ENCODE peak calls at places on chromosomes 6 and 20, in eight cellular contexts. J is psoas muscle; P is tibial nerve; M is ascending aorta; C is vagina; V is PC-3; E is CD8-positive, alpha-beta T cell; K is uterus. S is an unnamed sample. For H3K27me3, the result is how much of the 10 kb centered on the place peaks cover.

GRCh38 chr20:61370841-61371303 is 118.8 kb downstream of the CDH4 start:
- DNase-seq in K (no peak), V (no peak), M (no peak), E (no peak), P (no peak), C (no peak), J (no peak), S (no peak)

GRCh38 chr20:38393259-38393658 is 41.9 kb downstream of the SNHG17 start:
- DNase-seq in C (no peak), J (no peak), E (no peak), M (no peak), P (no peak), V (no peak), K (no peak), S (no peak)

GRCh38 chr20:58550661-58551060 is 35.5 kb upstream of the APCDD1L start:
- DNase-seq in K (no peak), P (no peak), V (no peak), C (peak), J (no peak), E (no peak), M (no peak), S (no peak)

GRCh38 chr6:36739947-36740817 is 42.6 kb downstream of the RAB44 start:
- DNase-seq in M (no peak), C (no peak), J (no peak), K (no peak), V (peak), E (no peak), P (no peak), S (no peak)

GRCh38 chr6:88650029-88650619 is 313.3 kb downstream of the RNGTT start:
- DNase-seq in J (no peak), C (no peak), V (no peak), K (no peak), E (no peak), P (no peak), M (no peak), S (peak)

GRCh38 chr20:8346898-8347297 is 214.8 kb downstream of the PLCB1 start:
- DNase-seq in V (no peak), J (no peak), C (no peak), E (no peak), K (no peak), P (no peak), M (no peak), S (no peak)

GRCh38 chr6:109978174-109979032 is at the start of gene GPR6:
- DNase-seq in M (no peak), P (no peak), V (peak), C (no peak), J (peak), E (no peak), K (no peak), S (no peak)

GRCh38 chr20:47502271-47502730 is 614 bp downstream of the NCOA3 start:
- DNase-seq in C (no peak), V (no peak), J (peak), P (no peak), E (no peak), M (peak), K (peak), S (no peak)

GRCh38 chr20:32149566-32150170 is 40.2 kb downstream of the TM9SF4 start:
- DNase-seq in C (no peak), K (no peak), V (no peak), J (no peak), E (no peak), P (no peak), M (no peak), S (no peak)

GRCh38 chr20:44643596-44644383 is 7.7 kb downstream of the ADA start:
- DNase-seq in P (no peak), J (peak), M (peak), C (no peak), K (peak), E (no peak), V (peak), S (peak)

GRCh38 chr20:370151-370600 is 10.4 kb upstream of the TRIB3 start:
- DNase-seq in V (peak), J (no peak), P (no peak), C (no peak), E (no peak), M (no peak), K (no peak), S (no peak)

GRCh38 chr6:43444036-43444435 is 11.3 kb downstream of the DLK2 start:
- DNase-seq in C (no peak), K (no peak), M (no peak), P (no peak), E (no peak), V (no peak), J (no peak), S (no peak)

GRCh38 chr20:39830903-39831302 is 858.1 kb downstream of the MAFB start:
- DNase-seq in E (no peak), K (no peak), P (no peak), M (no peak), J (no peak), V (no peak), C (no peak), S (no peak)

GRCh38 chr20:36482044-36482473 is 59.3 kb upstream of the MYL9 start:
- DNase-seq in P (no peak), E (no peak), V (no peak), K (no peak), M (no peak), C (no peak), J (peak), S (no peak)

GRCh38 chr6:46688966-46689335 is 1.3 kb downstream of the TDRD6 start:
- DNase-seq in P (no peak), C (no peak), M (no peak), K (no peak), E (no peak), J (no peak), V (no peak), S (no peak)

GRCh38 chr6:90816764-90817163 is 229.9 kb upstream of the MAP3K7 start:
- DNase-seq in V (no peak), P (no peak), M (no peak), C (no peak), K (no peak), E (no peak), J (no peak), S (no peak)

GRCh38 chr6:145206247-145206907 is 528.9 kb downstream of the EPM2A start:
- DNase-seq in M (no peak), J (no peak), K (no peak), V (no peak), C (no peak), E (no peak), P (no peak), S (no peak)

DNA sequence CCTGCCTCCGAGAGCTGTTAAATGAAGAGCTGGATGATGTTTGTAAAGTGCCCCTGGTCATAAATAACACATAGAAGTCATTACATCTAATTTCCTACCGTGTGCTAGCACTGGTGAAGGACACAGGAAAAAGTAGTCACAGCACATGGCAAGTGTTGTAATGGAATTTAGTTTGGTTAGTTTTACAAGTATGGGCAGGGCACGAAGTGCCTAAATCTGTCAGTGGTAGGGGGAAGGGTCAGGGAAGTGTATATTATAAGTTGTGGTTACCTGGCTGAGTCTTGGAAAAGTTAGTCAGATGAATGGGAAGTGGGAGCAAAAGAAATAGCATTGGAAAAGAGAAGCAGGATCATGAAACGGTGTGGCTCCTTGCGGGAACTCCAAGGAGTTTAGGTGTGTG is 1.6 kb downstream of the RIPPLY2 start:
- DNase-seq in V (peak), K (no peak), C (no peak), P (no peak), J (no peak), M (no peak), E (no peak), S (no peak)
- H3K4me3 ChIP-seq in V (no peak), K (no peak), C (no peak), P (no peak), J (no peak), M (no peak), E (no peak), S (no peak)

DNA sequence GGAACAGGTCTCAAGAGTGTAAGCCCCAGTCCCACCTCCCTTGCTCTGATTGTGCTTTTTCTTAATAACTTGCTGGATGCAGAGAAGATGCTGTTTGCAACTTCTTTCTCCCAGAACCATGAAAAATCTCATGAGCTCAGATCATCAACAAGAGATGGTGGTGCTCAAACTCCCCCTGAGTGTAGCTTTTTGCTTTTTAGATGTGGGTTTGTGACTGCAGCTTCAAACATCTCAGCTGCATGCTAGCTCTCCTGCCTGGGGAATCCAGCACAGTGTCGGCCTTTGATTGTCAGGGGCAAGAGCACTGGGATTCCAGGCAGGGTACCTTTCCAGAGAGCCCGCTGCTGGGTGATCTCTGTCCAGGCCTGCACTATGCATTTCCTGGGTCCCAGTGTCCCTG is 69.9 kb upstream of the LY86 start:
- DNase-seq in K (no peak), J (no peak), M (no peak), V (no peak), C (no peak), E (no peak), P (no peak), S (no peak)
- H3K27me3 ChIP-seq in K (under half), J (under half), M (under half), V (half or more), C (under half), E (under half), P (under half), S (under half)

DNA sequence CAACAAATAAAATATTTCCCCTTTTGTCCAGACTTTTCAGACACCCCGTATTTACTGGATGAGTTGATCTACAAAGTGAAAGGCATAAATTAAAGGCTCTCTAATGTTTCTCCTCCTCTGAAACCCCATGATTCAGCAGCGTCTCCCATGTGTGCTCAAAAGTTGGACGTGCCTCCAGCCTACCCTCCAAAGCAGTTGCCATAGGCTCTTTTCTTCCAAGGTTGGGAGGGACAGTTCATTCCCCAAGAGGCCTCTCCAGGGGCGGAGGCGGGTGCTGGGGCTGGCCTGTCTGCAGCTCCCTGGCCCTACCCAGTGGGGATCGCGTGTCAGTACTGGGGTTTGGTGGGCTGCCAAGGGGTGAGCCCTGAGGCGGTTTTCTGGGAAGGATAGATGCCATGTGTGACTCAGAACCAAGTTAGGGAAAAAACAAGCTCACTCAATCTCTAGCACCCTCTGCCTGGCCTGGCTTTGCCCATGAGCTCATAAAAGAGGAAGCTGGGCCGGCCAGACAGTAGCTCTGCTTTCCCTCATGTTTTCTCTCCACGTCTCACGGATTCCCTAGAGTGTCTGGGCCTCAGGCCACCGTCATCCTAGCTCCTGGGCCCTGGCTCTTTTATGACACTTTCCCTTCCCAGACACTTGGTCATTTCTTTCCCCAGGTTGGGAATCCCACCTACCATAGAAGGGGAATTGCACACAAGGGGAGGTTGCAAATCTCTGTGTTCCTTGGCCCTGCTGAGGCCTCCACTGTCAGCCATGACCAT is 8.0 kb upstream of the IER3 start:
- DNase-seq in J (peak), P (peak), M (peak), V (peak), C (peak), E (no peak), K (peak), S (peak)
- TF ChIP-seq CTCF in J (no peak), P (peak), M (no peak), V (peak), C (no peak), E (no peak), K (no peak), S (peak)

DNA sequence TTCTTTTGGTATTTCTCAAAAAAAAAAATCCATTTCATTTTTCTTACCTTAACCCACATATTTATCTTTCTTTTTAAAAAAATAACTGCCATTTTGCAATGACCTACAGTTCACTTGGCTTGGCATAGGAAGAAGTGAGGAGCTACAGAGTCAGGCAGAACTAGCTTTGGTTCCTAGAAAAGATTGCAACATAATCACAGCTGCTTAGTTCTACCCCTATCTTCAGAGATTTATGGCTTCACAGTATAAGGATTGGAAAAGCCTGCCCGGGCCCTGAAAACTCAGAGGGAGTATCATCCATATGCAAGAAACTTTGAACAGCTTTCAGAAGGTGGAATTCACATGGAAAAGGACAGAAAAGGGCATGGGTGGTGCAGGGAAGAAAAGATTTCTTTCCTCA is 774.2 kb upstream of the CHD6 start:
- DNase-seq in P (no peak), J (no peak), M (no peak), K (no peak), E (no peak), V (no peak), C (no peak), S (no peak)
- H3K4me3 ChIP-seq in P (no peak), J (no peak), M (no peak), K (no peak), E (no peak), V (no peak), C (no peak), S (no peak)

DNA sequence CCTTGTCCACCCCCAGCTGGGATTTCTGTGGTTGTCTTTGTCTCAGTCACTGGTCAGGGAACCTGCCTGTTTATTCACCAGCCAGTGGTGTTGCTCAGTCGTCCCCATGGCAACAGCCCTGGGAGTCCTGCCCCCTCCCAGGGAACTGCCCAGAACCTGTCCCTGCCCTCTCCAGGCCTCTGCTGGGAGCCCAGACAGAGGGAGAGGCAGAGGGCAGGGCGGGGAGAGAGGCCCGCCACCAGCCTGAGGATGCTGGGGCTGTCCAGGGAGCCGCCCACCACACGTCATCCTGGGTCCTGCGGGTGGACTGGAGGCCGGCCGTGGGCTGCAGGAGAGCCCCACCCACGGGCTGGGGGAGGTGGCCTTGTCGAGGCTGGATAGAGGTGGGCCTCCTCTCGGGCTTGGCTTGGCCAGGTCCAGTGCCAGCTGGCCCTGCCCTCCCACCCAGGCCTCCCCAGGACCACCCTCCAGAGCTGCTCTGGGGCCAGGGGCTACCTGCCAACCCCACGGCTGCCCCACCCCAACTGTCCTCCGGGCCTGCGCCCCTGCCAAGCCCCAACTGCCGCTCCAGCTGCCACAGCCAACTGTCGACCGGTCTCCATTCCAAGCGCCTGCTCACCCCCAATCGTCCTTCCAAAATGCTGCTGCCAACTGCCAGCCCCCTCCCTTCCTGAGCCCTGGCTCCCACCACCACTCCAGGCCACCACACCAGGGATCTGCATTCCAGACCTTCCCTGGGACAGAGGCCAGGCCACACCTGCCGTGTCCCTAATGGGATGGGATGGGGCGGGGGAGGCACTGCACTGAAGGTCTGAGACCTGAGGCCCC is 4.2 kb upstream of the ZBTB46 start:
- DNase-seq in K (peak), V (peak), M (peak), J (peak), E (no peak), P (peak), C (no peak), S (peak)
- H3K27me3 ChIP-seq in K (under half), V (under half), M (under half), J (under half), E (under half), P (under half), C (under half), S (under half)

S was measured in kidney epithelial cell.